ENCODE peak calls at places on chromosome 12, in nine cellular contexts. M, T, V, J, G, S, N, W and E are unnamed samples.

GRCh38 chr12:98948566-98948965 is 303.5 kb downstream of the APAF1 start:
- DNase-seq in M (no peak), T (no peak), V (no peak), J (no peak), G (no peak), S (no peak), N (no peak), W (no peak), E (no peak)

GRCh38 chr12:24244801-24245200 is 295.3 kb upstream of the SOX5 start:
- DNase-seq in M (no peak), T (no peak), V (no peak), J (no peak), G (peak; percentile 56), S (no peak), N (no peak), W (peak; percentile 38), E (peak; percentile 37)

GRCh38 chr12:99281277-99281676 is 366.3 kb upstream of the GARIN6 start:
- DNase-seq in M (no peak), T (no peak), V (no peak), J (no peak), G (no peak), S (no peak), N (peak; percentile 70), W (no peak), E (peak; percentile 30)

GRCh38 chr12:57755454-57756372 is 810 bp downstream of the MARCHF9 start:
- DNase-seq in M (peak; percentile 49), T (peak; percentile 49), V (peak; percentile 61), J (no peak), G (peak; percentile 76), S (no peak), N (no peak), W (no peak), E (peak; percentile 22)

GRCh38 chr12:4909734-4910501 is at the start of gene KCNA1:
- DNase-seq in M (peak; percentile 53), T (no peak), V (peak; percentile 18), J (no peak), G (no peak), S (peak; percentile 78), N (peak; percentile 38), W (no peak), E (no peak)

GRCh38 chr12:64097346-64098105 is 124.6 kb downstream of the KICS2 start:
- DNase-seq in M (no peak), T (no peak), V (no peak), J (peak; percentile 68), G (no peak), S (peak; percentile 29), N (peak; percentile 60), W (no peak), E (no peak)

GRCh38 chr12:124740691-124741137 is 123.0 kb downstream of the SCARB1 start:
- DNase-seq in M (no peak), T (no peak), V (no peak), J (peak; percentile 58), G (peak; percentile 55), S (no peak), N (peak; percentile 72), W (no peak), E (peak; percentile 87)

GRCh38 chr12:116954700-116955381 is 44.1 kb downstream of the FBXW8 start:
- DNase-seq in M (no peak), T (no peak), V (no peak), J (peak; percentile 40), G (no peak), S (no peak), N (no peak), W (no peak), E (no peak)

GRCh38 chr12:121789800-121790748 is 3.4 kb downstream of the RHOF start:
- DNase-seq in M (peak; percentile 70), T (peak; percentile 93), V (peak; percentile 87), J (peak; percentile 75), G (peak; percentile 97), S (no peak), N (no peak), W (no peak), E (peak; percentile 87)

GRCh38 chr12:103800252-103800771 is 40.7 kb downstream of the NT5DC3 start:
- DNase-seq in M (no peak), T (no peak), V (no peak), J (peak; percentile 56), G (peak; percentile 63), S (no peak), N (peak; percentile 86), W (no peak), E (no peak)

GRCh38 chr12:120831648-120832267 is 72.4 kb downstream of the SPPL3 start:
- DNase-seq in M (no peak), T (no peak), V (no peak), J (no peak), G (no peak), S (no peak), N (peak; percentile 35), W (no peak), E (no peak)

GRCh38 chr12:130967631-130968030 is 13.9 kb downstream of the ADGRD1 start:
- DNase-seq in M (no peak), T (no peak), V (no peak), J (no peak), G (peak; percentile 15), S (no peak), N (no peak), W (no peak), E (no peak)

GRCh38 chr12:53115112-53115890 is 12.0 kb downstream of the SOAT2 start:
- DNase-seq in M (no peak), T (no peak), V (no peak), J (no peak), G (no peak), S (no peak), N (no peak), W (no peak), E (no peak)

GRCh38 chr12:25781223-25781622 is 177.3 kb upstream of the RASSF8 start:
- DNase-seq in M (no peak), T (no peak), V (no peak), J (no peak), G (no peak), S (no peak), N (no peak), W (no peak), E (no peak)

GRCh38 chr12:32159925-32160324 is 53.3 kb downstream of the BICD1 start:
- DNase-seq in M (no peak), T (no peak), V (no peak), J (no peak), G (no peak), S (no peak), N (peak; percentile 80), W (no peak), E (no peak)

GRCh38 chr12:32161040-32161439 is 54.4 kb downstream of the BICD1 start:
- DNase-seq in M (no peak), T (no peak), V (no peak), J (no peak), G (no peak), S (no peak), N (no peak), W (no peak), E (no peak)

GRCh38 chr12:32159381-32159780 is 52.7 kb downstream of the BICD1 start:
- DNase-seq in M (no peak), T (no peak), V (no peak), J (no peak), G (no peak), S (no peak), N (no peak), W (no peak), E (no peak)

GRCh38 chr12:32155911-32156585 is 49.4 kb downstream of the BICD1 start:
- DNase-seq in M (no peak), T (no peak), V (no peak), J (no peak), G (no peak), S (no peak), N (no peak), W (no peak), E (no peak)

GRCh38 chr12:32158525-32158924 is 51.9 kb downstream of the BICD1 start:
- DNase-seq in M (no peak), T (no peak), V (no peak), J (no peak), G (no peak), S (no peak), N (no peak), W (no peak), E (no peak)
- TF ChIP-seq CTCF in M (no peak), T (no peak), V (no peak), J (no peak), G (no peak), S (no peak), N (no peak), W (no peak), E (no peak)

GRCh38 chr12:119326341-119326740 is 8.2 kb upstream of the CCDC60 start:
- DNase-seq in M (no peak), T (no peak), V (no peak), J (no peak), G (no peak), S (no peak), N (no peak), W (no peak), E (no peak)

GRCh38 chr12:119322324-119322723 is 12.2 kb upstream of the CCDC60 start:
- DNase-seq in M (no peak), T (no peak), V (no peak), J (no peak), G (no peak), S (no peak), N (no peak), W (no peak), E (no peak)

DNA sequence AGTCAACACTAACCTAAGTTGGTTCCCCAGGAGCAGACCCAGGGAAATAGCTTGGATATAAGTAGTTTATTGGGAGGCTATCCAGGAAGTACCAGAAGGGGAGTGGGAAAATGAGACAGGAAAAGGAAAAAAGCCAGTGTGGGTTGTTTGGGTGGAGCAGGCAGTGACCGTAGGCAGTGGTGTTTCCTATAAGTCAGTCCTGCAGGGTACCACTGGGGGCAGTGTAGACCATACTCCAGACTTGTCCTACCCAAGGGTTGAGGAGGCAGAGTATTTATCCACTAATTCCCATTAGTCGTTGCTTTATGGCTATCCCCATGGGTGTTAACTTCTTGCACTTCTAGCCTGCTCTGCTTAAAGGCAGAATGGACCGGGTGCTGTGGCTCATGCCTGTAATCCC is 6.4 kb upstream of the CCDC60 start:
- DNase-seq in M (peak; percentile 22), T (no peak), V (no peak), J (peak; percentile 56), G (no peak), S (no peak), N (no peak), W (no peak), E (peak; percentile 12)
- TF ChIP-seq CTCF in M (peak; percentile 31), T (peak; percentile 60), V (no peak), J (peak; percentile 35), G (no peak), S (peak; percentile 47), N (no peak), W (peak; percentile 63), E (peak; percentile 38)

GRCh38 chr12:100951756-100952155 is 157.2 kb downstream of the ANO4 start:
- DNase-seq in M (no peak), T (no peak), V (no peak), J (no peak), G (no peak), S (no peak), N (no peak), W (no peak), E (peak; percentile 10)
- TF ChIP-seq CTCF in M (no peak), T (no peak), V (no peak), J (no peak), G (no peak), S (no peak), N (no peak), W (no peak), E (peak; percentile 32)

DNA sequence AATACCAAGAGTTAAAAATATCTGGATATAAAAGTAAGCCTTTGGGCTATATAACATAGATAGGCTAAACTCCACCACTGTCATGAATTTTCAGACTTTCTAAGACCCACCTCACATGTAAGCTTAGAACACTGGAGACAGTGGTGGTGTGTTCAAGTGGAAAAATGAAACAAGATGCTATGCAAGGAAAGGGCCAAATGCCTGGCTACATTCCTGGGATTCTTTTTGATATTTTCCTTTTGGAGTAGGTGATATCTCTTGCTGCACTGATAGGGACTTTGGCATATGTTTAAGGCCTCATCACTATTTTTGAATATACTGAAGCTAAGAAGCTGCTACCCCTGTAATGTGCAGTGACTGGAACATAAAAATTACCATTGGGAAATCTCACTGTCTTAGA is 341.3 kb downstream of the SLC16A7 start:
- DNase-seq in M (no peak), T (no peak), V (no peak), J (no peak), G (no peak), S (no peak), N (peak; percentile 59), W (no peak), E (no peak)
- TF ChIP-seq CTCF in M (no peak), T (no peak), V (no peak), J (no peak), G (no peak), S (no peak), N (no peak), W (no peak), E (no peak)